ENCODE peak calls at places on chromosomes 4 and X, in five cellular contexts. F is naive thymus-derived CD4-positive, alpha-beta T cell; H is GM23248; E is pancreas; G is suprapubic skin. M is an unnamed sample. For H3K4me1, the result is how much of the 10 kb centered on the place peaks cover.

GRCh38 chr4:26907731-26908599 is 47.3 kb downstream of the STIM2 start:
- DNase-seq in H (peak), E (no peak), F (no peak), G (no peak), M (no peak)

GRCh38 chr4:157550028-157550427 is 329.5 kb downstream of the GRIA2 start:
- DNase-seq in F (no peak), G (no peak), H (no peak), E (no peak), M (no peak)

GRCh38 chr4:74667944-74668343 is 126.4 kb downstream of the BTC start:
- DNase-seq in H (no peak), E (no peak), G (no peak), F (no peak), M (no peak)

GRCh38 chr4:178556796-178557195 is 1114.6 kb upstream of the AGA start:
- DNase-seq in G (no peak), F (no peak), H (no peak), E (no peak), M (no peak)

GRCh38 chr4:2068566-2068965 is 9.4 kb downstream of the NAT8L start:
- DNase-seq in F (no peak), E (no peak), H (no peak), G (peak), M (no peak)

GRCh38 chr4:44320833-44321232 is 127.8 kb downstream of the KCTD8 start:
- DNase-seq in F (no peak), E (no peak), H (no peak), G (no peak), M (no peak)

GRCh38 chr4:81757706-81758105 is 286.0 kb upstream of the RASGEF1B start:
- DNase-seq in G (no peak), E (no peak), F (no peak), H (no peak), M (no peak)

GRCh38 chr4:5751073-5751917 is 40.3 kb downstream of the EVC start:
- DNase-seq in G (no peak), E (no peak), F (no peak), H (peak), M (no peak)

GRCh38 chrX:47285762-47286320 is 53.0 kb downstream of the USP11 start:
- DNase-seq in G (no peak), H (peak), E (no peak), F (no peak), M (no peak)

GRCh38 chr4:124868495-124868894 is 156.0 kb upstream of the ANKRD50 start:
- DNase-seq in E (no peak), F (no peak), H (no peak), G (no peak), M (no peak)

GRCh38 chrX:23764183-23764582 is 18.8 kb upstream of the SAT1 start:
- DNase-seq in F (no peak), G (no peak), H (no peak), E (no peak), M (no peak)

GRCh38 chr4:94856030-94856429 is 98.3 kb downstream of the BMPR1B start:
- DNase-seq in G (no peak), F (no peak), H (no peak), E (no peak), M (no peak)

GRCh38 chrX:17563515-17563914 is 173.8 kb upstream of the SCML1 start:
- DNase-seq in H (no peak), G (no peak), F (no peak), E (no peak), M (no peak)

GRCh38 chrX:39848900-39849299 is 248.9 kb downstream of the BCOR start:
- DNase-seq in H (peak), F (no peak), E (no peak), G (no peak), M (no peak)

GRCh38 chr4:106809083-106809482 is 227.0 kb downstream of the DKK2 start:
- DNase-seq in F (no peak), H (peak), G (no peak), E (no peak), M (no peak)

GRCh38 chr4:182293836-182294235 is 50.6 kb downstream of the TENM3 start:
- DNase-seq in G (no peak), H (no peak), E (no peak), F (no peak), M (no peak)

GRCh38 chrX:41518841-41519220 is 71.7 kb downstream of the NYX start:
- DNase-seq in E (no peak), H (no peak), G (no peak), F (no peak), M (no peak)

DNA sequence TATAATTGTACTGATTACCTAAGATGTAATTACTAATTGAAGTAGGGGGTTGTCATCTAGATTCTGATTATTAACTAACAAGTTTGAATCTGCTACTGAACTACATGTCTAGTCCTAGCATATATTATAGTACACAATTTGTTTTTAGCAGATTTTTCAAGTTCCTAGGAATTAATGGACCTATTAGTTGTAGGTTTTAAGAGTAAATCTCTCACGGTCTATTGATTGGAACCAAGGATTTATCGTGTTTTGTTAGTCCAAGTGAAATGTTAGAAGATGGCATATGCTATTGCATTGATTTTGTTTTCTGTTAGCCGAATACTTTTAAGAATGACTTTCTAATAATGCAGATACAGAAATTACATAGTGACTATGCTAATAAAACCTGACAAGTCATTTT is 20.8 kb downstream of the PTPN13 start:
- DNase-seq in G (no peak), E (no peak), F (no peak), H (no peak), M (no peak)
- H3K4me3 ChIP-seq in G (no peak), E (no peak), F (no peak), H (no peak), M (no peak)

GRCh38 chrX:126065901-126066660 is 100.0 kb downstream of the DCAF12L2 start:
- DNase-seq in H (no peak), G (peak), F (no peak), E (peak), M (no peak)
- H3K4me1 ChIP-seq in H (under half), G (under half), F (under half), E (under half), M (under half)

DNA sequence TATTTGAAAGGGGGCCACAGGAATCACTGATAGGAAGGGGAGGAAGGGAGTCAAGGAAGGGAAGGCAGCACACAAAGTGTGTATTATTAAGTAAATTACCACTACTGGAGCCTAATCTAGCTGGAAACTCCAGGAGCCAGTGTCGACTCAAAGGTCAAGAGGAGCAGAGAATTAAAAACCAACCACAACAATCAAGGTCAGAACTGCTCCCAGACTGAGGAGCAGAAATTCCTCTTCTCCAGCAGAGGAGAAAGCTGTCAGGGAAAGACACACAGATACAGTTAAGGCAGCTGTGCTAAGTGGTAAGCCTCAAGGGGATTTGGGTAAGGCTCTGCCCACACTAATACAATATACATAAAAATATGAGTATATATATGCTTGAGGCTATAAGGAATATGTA is 87.5 kb upstream of the PTPN13 start:
- DNase-seq in E (no peak), G (no peak), H (no peak), F (no peak), M (no peak)
- H3K4me3 ChIP-seq in E (no peak), G (no peak), H (no peak), F (no peak), M (no peak)

GRCh38 chr4:57063518-57063917 is 46.7 kb downstream of the IGFBP7 start:
- DNase-seq in H (no peak), F (no peak), E (no peak), G (no peak), M (no peak)
- H3K4me1 ChIP-seq in H (under half), F (under half), E (under half), G (under half), M (under half)